ENCODE peak calls at places on chromosome 7, in ten cellular contexts. Z, C, B, V, S, K, I, R, D and L are unnamed samples. For H3K27me3, the result is how much of the 10 kb centered on the place peaks cover.

GRCh38 chr7:41930538-41931262 is 227.8 kb upstream of the INHBA start:
- DNase-seq in Z (no peak), C (no peak), B (no peak), V (no peak), S (no peak), K (no peak), I (no peak), R (no peak), D (peak), L (no peak)

GRCh38 chr7:66224171-66224773 is 19.1 kb downstream of the TPST1 start:
- DNase-seq in Z (no peak), C (no peak), B (no peak), V (no peak), S (no peak), K (no peak), I (no peak), R (no peak), D (no peak), L (no peak)

GRCh38 chr7:2037301-2037804 is 195.4 kb downstream of the MAD1L1 start:
- DNase-seq in Z (no peak), C (no peak), B (peak), V (no peak), S (no peak), K (no peak), I (no peak), R (peak), D (no peak), L (no peak)

GRCh38 chr7:105010538-105011523 is 3.2 kb upstream of the KMT2E start:
- DNase-seq in Z (no peak), C (no peak), B (no peak), V (peak), S (no peak), K (no peak), I (no peak), R (no peak), D (peak), L (no peak)

GRCh38 chr7:151552352-151553028 is 32.8 kb upstream of the RHEB start:
- DNase-seq in Z (no peak), C (no peak), B (peak), V (no peak), S (peak), K (peak), I (peak), R (no peak), D (no peak), L (no peak)

GRCh38 chr7:142112086-142112485 is 568 bp downstream of the MGAM2 start:
- DNase-seq in Z (no peak), C (no peak), B (no peak), V (no peak), S (no peak), K (no peak), I (no peak), R (no peak), D (no peak), L (no peak)

GRCh38 chr7:24942226-24942625 is 37.8 kb downstream of the OSBPL3 start:
- DNase-seq in Z (no peak), C (no peak), B (no peak), V (no peak), S (no peak), K (no peak), I (no peak), R (no peak), D (no peak), L (peak)

GRCh38 chr7:41065663-41066062 is 637.2 kb downstream of the INHBA start:
- DNase-seq in Z (no peak), C (no peak), B (no peak), V (no peak), S (peak), K (no peak), I (no peak), R (no peak), D (no peak), L (no peak)

GRCh38 chr7:151455690-151456089 is 15.7 kb upstream of the CRYGN start:
- DNase-seq in Z (no peak), C (no peak), B (no peak), V (no peak), S (peak), K (no peak), I (no peak), R (no peak), D (no peak), L (no peak)

GRCh38 chr7:1697499-1698125 is 27.5 kb downstream of the ELFN1 start:
- DNase-seq in Z (peak), C (no peak), B (no peak), V (no peak), S (no peak), K (no peak), I (no peak), R (no peak), D (no peak), L (no peak)

GRCh38 chr7:26633557-26633956 is 230.8 kb downstream of the SKAP2 start:
- DNase-seq in Z (no peak), C (no peak), B (no peak), V (no peak), S (no peak), K (no peak), I (no peak), R (no peak), D (no peak), L (no peak)

GRCh38 chr7:112495820-112496462 is 15.2 kb downstream of the LSMEM1 start:
- DNase-seq in Z (peak), C (peak), B (no peak), V (peak), S (peak), K (no peak), I (peak), R (peak), D (peak), L (peak)

GRCh38 chr7:74498996-74499834 is 45.5 kb downstream of the GTF2IRD1 start:
- DNase-seq in Z (peak), C (no peak), B (no peak), V (no peak), S (no peak), K (no peak), I (no peak), R (no peak), D (peak), L (no peak)

GRCh38 chr7:26472971-26473370 is 181.3 kb downstream of the SNX10 start:
- DNase-seq in Z (no peak), C (no peak), B (no peak), V (no peak), S (no peak), K (no peak), I (no peak), R (no peak), D (no peak), L (no peak)

GRCh38 chr7:28708033-28708451 is 250.1 kb downstream of the TRIL start:
- DNase-seq in Z (no peak), C (no peak), B (no peak), V (no peak), S (no peak), K (no peak), I (no peak), R (no peak), D (peak), L (no peak)

GRCh38 chr7:134679006-134679405 is 32.4 kb downstream of the BPGM start:
- DNase-seq in Z (no peak), C (no peak), B (no peak), V (no peak), S (no peak), K (no peak), I (no peak), R (no peak), D (no peak), L (no peak)
- H3K27me3 ChIP-seq in Z (under half), C (under half), B (under half), V (under half), S (under half), K (under half), I (under half), R (under half), D (under half), L (under half)

GRCh38 chr7:140675726-140676125 is 3.0 kb downstream of the ADCK2 start:
- DNase-seq in Z (no peak), C (no peak), B (no peak), V (no peak), S (no peak), K (no peak), I (no peak), R (no peak), D (no peak), L (no peak)
- H3K4me3 ChIP-seq in Z (no peak), C (no peak), B (no peak), V (no peak), S (no peak), K (no peak), I (no peak), R (no peak), D (no peak), L (no peak)

DNA sequence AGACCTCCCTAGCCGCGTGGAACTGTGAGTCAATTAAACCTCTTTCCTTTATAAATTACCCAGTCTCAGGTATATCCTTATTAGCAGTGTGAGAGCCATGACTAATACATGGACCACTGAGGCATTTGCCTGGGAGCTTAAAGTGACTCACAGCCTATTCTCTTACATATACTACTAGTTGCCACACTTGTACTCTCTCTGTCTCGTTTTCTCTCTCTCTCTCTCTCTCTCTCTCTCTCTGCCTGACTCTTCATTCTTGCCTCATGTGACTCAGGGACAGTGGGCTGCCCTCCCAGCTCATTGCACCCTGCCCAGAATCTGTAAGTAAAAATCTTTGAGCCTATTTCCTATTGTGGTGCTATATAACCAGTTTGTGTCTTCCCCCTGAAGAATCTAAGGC is 238.5 kb upstream of the MAGI2 start:
- DNase-seq in Z (no peak), C (no peak), B (no peak), V (peak), S (no peak), K (no peak), I (no peak), R (no peak), D (peak), L (no peak)
- H3K27ac ChIP-seq in Z (no peak), C (no peak), B (no peak), V (no peak), S (no peak), K (no peak), I (no peak), R (no peak), D (no peak), L (no peak)

GRCh38 chr7:141076377-141076776 is 2.5 kb downstream of the TMEM178B start:
- DNase-seq in Z (no peak), C (peak), B (no peak), V (no peak), S (no peak), K (no peak), I (no peak), R (no peak), D (no peak), L (no peak)
- H3K27me3 ChIP-seq in Z (under half), C (under half), B (half or more), V (half or more), S (half or more), K (under half), I (under half), R (under half), D (under half), L (under half)

GRCh38 chr7:44618754-44619153 is 12.3 kb downstream of the OGDH start:
- DNase-seq in Z (no peak), C (no peak), B (no peak), V (no peak), S (no peak), K (no peak), I (no peak), R (no peak), D (peak), L (no peak)
- H3K4me3 ChIP-seq in Z (no peak), C (no peak), B (no peak), V (no peak), S (no peak), K (no peak), I (no peak), R (no peak), D (no peak), L (no peak)

GRCh38 chr7:86660950-86661462 is 17.3 kb downstream of the GRM3 start:
- DNase-seq in Z (no peak), C (no peak), B (no peak), V (no peak), S (no peak), K (no peak), I (no peak), R (no peak), D (no peak), L (no peak)
- H3K27ac ChIP-seq in Z (no peak), C (no peak), B (no peak), V (no peak), S (no peak), K (no peak), I (no peak), R (no peak), D (no peak), L (no peak)